ENCODE peak calls at places on chromosomes 1 and 21, in six cellular contexts. K is fibroblast of pulmonary artery, G is fibroblast of lung, D is thoracic aorta, V is lower leg skin, P is heart right ventricle. J is an unnamed sample.

GRCh38 chr1:24443241-24443656 is 27.6 kb downstream of the NIPAL3 start:
- DNase-seq in K (peak; percentile 69), G (peak; percentile 36), D (no peak), V (no peak), P (no peak), J (no peak)

GRCh38 chr1:244094880-244095522 is 43.9 kb downstream of the ZBTB18 start:
- DNase-seq in K (no peak), G (no peak), D (no peak), V (no peak), P (no peak), J (no peak)

GRCh38 chr1:165610866-165611265 is 20.2 kb upstream of the MGST3 start:
- DNase-seq in K (no peak), G (no peak), D (no peak), V (no peak), P (no peak), J (peak; percentile 41)

GRCh38 chr21:42373181-42373907 is 7.0 kb upstream of the TFF1 start:
- DNase-seq in K (no peak), G (no peak), D (no peak), V (no peak), P (no peak), J (no peak)

GRCh38 chr21:40284481-40284880 is 417.2 kb downstream of the PCP4 start:
- DNase-seq in K (no peak), G (no peak), D (no peak), V (no peak), P (no peak), J (no peak)

GRCh38 chr1:222105393-222105737 is 363.5 kb upstream of the DUSP10 start:
- DNase-seq in K (no peak), G (no peak), D (no peak), V (no peak), P (no peak), J (no peak)

GRCh38 chr1:228014235-228014930 is 7.6 kb downstream of the WNT3A start:
- DNase-seq in K (peak; percentile 72), G (peak; percentile 28), D (no peak), V (no peak), P (no peak), J (peak; percentile 86)

GRCh38 chr1:111110197-111110899 is 29.5 kb downstream of the DRAM2 start:
- DNase-seq in K (peak; percentile 36), G (peak; percentile 49), D (no peak), V (no peak), P (no peak), J (no peak)

GRCh38 chr1:155223017-155223416 is 14.5 kb downstream of the MTX1 start:
- DNase-seq in K (no peak), G (no peak), D (no peak), V (no peak), P (no peak), J (no peak)

GRCh38 chr1:61588736-61589381 is 136.1 kb downstream of the TM2D1 start:
- DNase-seq in K (peak; percentile 75), G (peak; percentile 59), D (no peak), V (no peak), P (peak; percentile 52), J (peak; percentile 80)

GRCh38 chr1:44721521-44722361 is 9.2 kb downstream of the RNU5D-1 start:
- DNase-seq in K (peak; percentile 96), G (peak; percentile 90), D (no peak), V (no peak), P (no peak), J (peak; percentile 96)

GRCh38 chr1:171160611-171161354 is 24.3 kb upstream of the FMO2 start:
- DNase-seq in K (peak; percentile 32), G (peak; percentile 35), D (no peak), V (no peak), P (no peak), J (peak; percentile 10)

GRCh38 chr1:41765109-41765655 is 153.5 kb downstream of the HIVEP3 start:
- DNase-seq in K (no peak), G (no peak), D (no peak), V (no peak), P (no peak), J (no peak)

GRCh38 chr1:115277276-115277675 is 60.8 kb downstream of the NGF start:
- DNase-seq in K (peak; percentile 44), G (peak; percentile 53), D (no peak), V (no peak), P (no peak), J (peak; percentile 53)

GRCh38 chr21:44846485-44847260 is 26.8 kb downstream of the PTTG1IP start:
- DNase-seq in K (peak; percentile 35), G (no peak), D (no peak), V (peak; percentile 72), P (no peak), J (peak; percentile 80)

GRCh38 chr1:186093437-186093836 is 281.6 kb downstream of the TPR start:
- DNase-seq in K (peak; percentile 68), G (no peak), D (no peak), V (peak; percentile 30), P (peak; percentile 65), J (no peak)

GRCh38 chr1:81044708-81045107 is 756.0 kb upstream of the ADGRL2 start:
- DNase-seq in K (peak; percentile 46), G (peak; percentile 1), D (no peak), V (no peak), P (peak; percentile 5), J (peak; percentile 49)

GRCh38 chr1:245234217-245235120 is 79.7 kb downstream of the KIF26B start:
- DNase-seq in K (no peak), G (no peak), D (no peak), V (no peak), P (no peak), J (no peak)

GRCh38 chr1:158798531-158798930 is 17.5 kb upstream of the OR6N2 start:
- DNase-seq in K (no peak), G (no peak), D (no peak), V (no peak), P (no peak), J (peak; percentile 8)

GRCh38 chr21:43279578-43279894 is 110.7 kb downstream of the CRYAA start:
- DNase-seq in K (no peak), G (no peak), D (no peak), V (no peak), P (no peak), J (no peak)

GRCh38 chr1:160640359-160641123 is 6.3 kb downstream of the SLAMF1 start:
- DNase-seq in K (no peak), G (no peak), D (no peak), V (no peak), P (no peak), J (no peak)

GRCh38 chr1:17661546-17662157 is 93.5 kb upstream of the ACTL8 start:
- DNase-seq in K (peak; percentile 61), G (peak; percentile 54), D (no peak), V (peak; percentile 28), P (peak; percentile 47), J (peak; percentile 39)

GRCh38 chr1:86370627-86371026 is 25.5 kb downstream of the ODF2L start:
- DNase-seq in K (peak; percentile 27), G (peak; percentile 47), D (no peak), V (no peak), P (no peak), J (no peak)

GRCh38 chr1:110390692-110391232 is at the start of gene SLC16A4:
- DNase-seq in K (peak; percentile 63), G (peak; percentile 60), D (no peak), V (no peak), P (peak; percentile 22), J (peak; percentile 69)

GRCh38 chr1:39105841-39106765 is 80.0 kb downstream of the NDUFS5 start:
- DNase-seq in K (peak; percentile 67), G (peak; percentile 51), D (no peak), V (no peak), P (peak; percentile 59), J (peak; percentile 43)

GRCh38 chr1:39109653-39110052 is 83.5 kb downstream of the NDUFS5 start:
- DNase-seq in K (no peak), G (no peak), D (no peak), V (no peak), P (no peak), J (no peak)

GRCh38 chr1:39110325-39110851 is 84.2 kb downstream of the NDUFS5 start:
- DNase-seq in K (peak; percentile 92), G (peak; percentile 84), D (no peak), V (peak; percentile 54), P (no peak), J (peak; percentile 79)

GRCh38 chr1:39106949-39107740 is 81.0 kb downstream of the NDUFS5 start:
- DNase-seq in K (no peak), G (peak; percentile 12), D (no peak), V (no peak), P (no peak), J (no peak)

DNA sequence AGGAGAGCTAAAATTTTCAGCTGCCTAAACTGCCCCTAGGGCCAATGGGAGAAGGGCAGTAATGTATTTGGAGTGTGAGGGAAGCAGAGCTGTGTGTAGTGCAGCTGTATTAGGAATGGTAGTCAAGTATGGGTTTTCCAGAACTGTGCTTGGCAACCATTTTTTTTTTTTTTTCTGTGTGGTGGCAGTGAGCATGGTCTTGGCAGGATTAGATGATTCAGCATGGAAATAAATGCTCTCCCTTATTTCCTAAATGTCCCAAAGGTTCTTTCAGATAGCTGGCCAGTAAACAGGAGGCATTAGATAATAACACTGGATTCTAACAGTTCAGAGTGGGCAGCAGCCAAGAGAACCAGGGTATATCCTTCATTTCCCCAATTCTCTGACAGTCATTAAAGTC is 81.7 kb downstream of the NDUFS5 start:
- DNase-seq in K (no peak), G (peak; percentile 28), D (no peak), V (no peak), P (no peak), J (no peak)
- H3K4me3 ChIP-seq in K (peak overlapping the region; percentile 92), G (peak overlapping the region; percentile 79), D (peak overlapping the region; percentile 86), V (no peak overlapping the region), P (no peak overlapping the region), J (peak overlapping the region; percentile 83)

GRCh38 chr1:102852583-102852982 is 255.7 kb downstream of the COL11A1 start:
- DNase-seq in K (no peak), G (peak; percentile 10), D (no peak), V (no peak), P (no peak), J (no peak)
- TF ChIP-seq CTCF in K (peak; percentile 23), G (no peak), D (no peak), V (no peak), P (no peak), J (no peak)

DNA sequence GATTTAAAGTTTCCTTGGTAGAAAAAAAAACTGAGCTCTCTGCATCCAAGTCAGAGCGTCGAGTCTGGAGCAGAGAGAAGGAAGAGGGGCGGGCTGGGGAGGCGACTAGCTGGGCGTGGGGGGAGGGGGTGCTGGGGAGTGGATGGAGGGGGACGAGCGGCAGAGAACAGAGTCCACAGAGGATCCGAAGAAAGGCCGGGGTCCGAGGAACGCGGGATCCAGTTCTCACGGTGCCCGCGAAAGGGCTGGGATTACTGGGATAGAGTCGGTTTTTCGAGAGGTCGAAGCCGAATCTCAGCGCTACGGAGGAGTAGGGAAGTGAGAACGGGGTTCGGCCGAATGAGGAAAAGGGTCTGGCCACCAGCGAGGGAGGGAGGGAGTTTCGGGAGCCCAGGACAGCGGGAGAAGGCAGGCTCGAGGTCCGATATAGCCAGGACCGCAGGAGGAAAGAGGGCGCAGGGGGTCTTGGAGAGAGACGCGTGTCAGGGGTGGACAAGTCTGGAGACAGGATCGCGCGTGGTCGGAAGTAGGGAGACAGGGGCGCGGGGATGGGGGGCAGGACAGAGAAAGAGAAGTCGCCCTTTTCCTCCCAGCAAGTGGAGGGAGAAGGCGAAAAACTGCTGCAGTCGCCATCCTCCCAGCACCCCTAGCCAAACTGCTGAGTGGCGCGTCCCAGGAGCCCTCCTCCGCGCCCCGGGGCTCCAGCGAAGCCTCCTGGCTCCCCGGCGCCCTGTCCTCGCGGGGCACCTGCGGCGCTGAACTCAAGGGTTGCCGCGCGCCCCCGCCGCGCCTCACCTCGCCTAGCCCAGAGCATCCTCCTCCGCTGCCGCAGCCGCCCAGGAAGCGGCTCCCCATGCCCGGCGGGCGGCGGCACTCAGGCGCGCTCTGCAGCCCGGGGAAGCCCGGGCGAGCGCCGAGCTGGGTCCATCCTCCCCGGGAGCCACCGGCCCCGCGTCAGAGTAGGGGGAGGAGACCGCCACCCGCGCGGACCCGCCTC is at the start of gene DAB1:
- DNase-seq in K (no peak), G (peak; percentile 18), D (no peak), V (no peak), P (no peak), J (peak; percentile 36)
- H3K4me3 ChIP-seq in K (peak within 1 kb of the TSS; percentile 21), G (peak within 1 kb of the TSS; percentile 46), D (peak within 1 kb of the TSS; percentile 47), V (peak within 1 kb of the TSS; percentile 11), P (peak within 1 kb of the TSS; percentile 48), J (peak within 1 kb of the TSS; percentile 21)

GRCh38 chr1:77313491-77313890 is 31.7 kb downstream of the AK5 start:
- DNase-seq in K (peak; percentile 60), G (peak; percentile 39), D (no peak), V (no peak), P (no peak), J (peak; percentile 32)
- TF ChIP-seq CTCF in K (peak; percentile 56), G (peak; percentile 22), D (no peak), V (no peak), P (no peak), J (peak; percentile 50)